ENCODE peak calls at places on chromosomes 12 and 14, in ten cellular contexts. One of them, this sample, is unnamed.

GRCh38 chr14:29339491-29339890 is 572.9 kb downstream of the FOXG1 start:
- DNase-seq in HFF-Myc: no peak
- DNase-seq in SW 1271: no peak
- DNase-seq in GM12864: no peak
- DNase-seq in CD8-positive, alpha-beta memory T cell: no peak
- DNase-seq in foreskin fibroblast: peak
- DNase-seq in activated CD8-positive, alpha-beta memory T cell treated with anti-CD3 and anti-CD28 coated beads for 24 hours: no peak
- DNase-seq in GM03348: no peak
- DNase-seq in GM19239: no peak
- DNase-seq in non-pigmented ciliary epithelial cell: peak
- DNase-seq in this sample: no peak

GRCh38 chr12:25884920-25885234 is 73.6 kb upstream of the RASSF8 start:
- DNase-seq in activated CD8-positive, alpha-beta memory T cell treated with anti-CD3 and anti-CD28 coated beads for 24 hours: no peak
- DNase-seq in foreskin fibroblast: no peak
- DNase-seq in GM12864: no peak
- DNase-seq in CD8-positive, alpha-beta memory T cell: no peak
- DNase-seq in GM03348: no peak
- DNase-seq in SW 1271: no peak
- DNase-seq in non-pigmented ciliary epithelial cell: no peak
- DNase-seq in GM19239: no peak
- DNase-seq in HFF-Myc: no peak
- DNase-seq in this sample: no peak

GRCh38 chr12:108888031-108888430 is 8.1 kb downstream of the DAO start:
- DNase-seq in activated CD8-positive, alpha-beta memory T cell treated with anti-CD3 and anti-CD28 coated beads for 24 hours: no peak
- DNase-seq in CD8-positive, alpha-beta memory T cell: no peak
- DNase-seq in foreskin fibroblast: no peak
- DNase-seq in SW 1271: no peak
- DNase-seq in GM12864: no peak
- DNase-seq in HFF-Myc: no peak
- DNase-seq in GM03348: no peak
- DNase-seq in GM19239: no peak
- DNase-seq in non-pigmented ciliary epithelial cell: no peak
- DNase-seq in this sample: no peak

GRCh38 chr14:86597279-86597678 is 1067.3 kb downstream of the FLRT2 start:
- DNase-seq in GM19239: no peak
- DNase-seq in CD8-positive, alpha-beta memory T cell: no peak
- DNase-seq in non-pigmented ciliary epithelial cell: no peak
- DNase-seq in activated CD8-positive, alpha-beta memory T cell treated with anti-CD3 and anti-CD28 coated beads for 24 hours: no peak
- DNase-seq in HFF-Myc: no peak
- DNase-seq in foreskin fibroblast: no peak
- DNase-seq in GM12864: no peak
- DNase-seq in SW 1271: no peak
- DNase-seq in GM03348: no peak
- DNase-seq in this sample: no peak

GRCh38 chr12:110316861-110317260 is 35.8 kb downstream of the ATP2A2 start:
- DNase-seq in foreskin fibroblast: peak
- DNase-seq in CD8-positive, alpha-beta memory T cell: no peak
- DNase-seq in activated CD8-positive, alpha-beta memory T cell treated with anti-CD3 and anti-CD28 coated beads for 24 hours: no peak
- DNase-seq in SW 1271: no peak
- DNase-seq in GM03348: peak
- DNase-seq in non-pigmented ciliary epithelial cell: peak
- DNase-seq in HFF-Myc: peak
- DNase-seq in GM12864: no peak
- DNase-seq in GM19239: no peak
- DNase-seq in this sample: no peak

GRCh38 chr12:5433081-5433839 is 1.4 kb downstream of the NTF3 start:
- DNase-seq in GM03348: peak
- DNase-seq in GM19239: no peak
- DNase-seq in HFF-Myc: no peak
- DNase-seq in CD8-positive, alpha-beta memory T cell: no peak
- DNase-seq in SW 1271: no peak
- DNase-seq in foreskin fibroblast: no peak
- DNase-seq in non-pigmented ciliary epithelial cell: no peak
- DNase-seq in GM12864: no peak
- DNase-seq in activated CD8-positive, alpha-beta memory T cell treated with anti-CD3 and anti-CD28 coated beads for 24 hours: no peak
- DNase-seq in this sample: no peak

GRCh38 chr12:124665516-124665915 is 98.1 kb upstream of the NCOR2 start:
- DNase-seq in SW 1271: no peak
- DNase-seq in non-pigmented ciliary epithelial cell: no peak
- DNase-seq in activated CD8-positive, alpha-beta memory T cell treated with anti-CD3 and anti-CD28 coated beads for 24 hours: no peak
- DNase-seq in GM03348: peak
- DNase-seq in foreskin fibroblast: no peak
- DNase-seq in CD8-positive, alpha-beta memory T cell: no peak
- DNase-seq in GM19239: no peak
- DNase-seq in HFF-Myc: no peak
- DNase-seq in GM12864: no peak
- DNase-seq in this sample: no peak

GRCh38 chr12:22499445-22499844 is 44.9 kb downstream of the C2CD5 start:
- DNase-seq in GM19239: no peak
- DNase-seq in foreskin fibroblast: no peak
- DNase-seq in GM03348: no peak
- DNase-seq in HFF-Myc: no peak
- DNase-seq in activated CD8-positive, alpha-beta memory T cell treated with anti-CD3 and anti-CD28 coated beads for 24 hours: no peak
- DNase-seq in non-pigmented ciliary epithelial cell: no peak
- DNase-seq in SW 1271: no peak
- DNase-seq in GM12864: no peak
- DNase-seq in CD8-positive, alpha-beta memory T cell: no peak
- DNase-seq in this sample: no peak

GRCh38 chr12:64318605-64319004 is 72.0 kb downstream of the C12orf56 start:
- DNase-seq in GM19239: no peak
- DNase-seq in GM03348: no peak
- DNase-seq in activated CD8-positive, alpha-beta memory T cell treated with anti-CD3 and anti-CD28 coated beads for 24 hours: no peak
- DNase-seq in non-pigmented ciliary epithelial cell: peak
- DNase-seq in SW 1271: no peak
- DNase-seq in CD8-positive, alpha-beta memory T cell: no peak
- DNase-seq in HFF-Myc: no peak
- DNase-seq in GM12864: no peak
- DNase-seq in foreskin fibroblast: peak
- DNase-seq in this sample: no peak

GRCh38 chr12:80412343-80412953 is 31.6 kb upstream of the PTPRQ start:
- DNase-seq in non-pigmented ciliary epithelial cell: peak
- DNase-seq in activated CD8-positive, alpha-beta memory T cell treated with anti-CD3 and anti-CD28 coated beads for 24 hours: no peak
- DNase-seq in GM19239: peak
- DNase-seq in GM03348: peak
- DNase-seq in GM12864: peak
- DNase-seq in foreskin fibroblast: peak
- DNase-seq in CD8-positive, alpha-beta memory T cell: no peak
- DNase-seq in SW 1271: no peak
- DNase-seq in HFF-Myc: peak
- DNase-seq in this sample: no peak

GRCh38 chr12:12813120-12814101 is at the start of gene DDX47:
- DNase-seq in non-pigmented ciliary epithelial cell: peak
- DNase-seq in activated CD8-positive, alpha-beta memory T cell treated with anti-CD3 and anti-CD28 coated beads for 24 hours: peak
- DNase-seq in HFF-Myc: peak
- DNase-seq in GM19239: peak
- DNase-seq in foreskin fibroblast: peak
- DNase-seq in SW 1271: peak
- DNase-seq in GM12864: peak
- DNase-seq in GM03348: peak
- DNase-seq in CD8-positive, alpha-beta memory T cell: peak
- DNase-seq in this sample: peak

GRCh38 chr14:96016761-96017160 is 22.4 kb upstream of the C14orf132 start:
- DNase-seq in HFF-Myc: no peak
- DNase-seq in activated CD8-positive, alpha-beta memory T cell treated with anti-CD3 and anti-CD28 coated beads for 24 hours: no peak
- DNase-seq in CD8-positive, alpha-beta memory T cell: no peak
- DNase-seq in SW 1271: no peak
- DNase-seq in GM03348: no peak
- DNase-seq in GM19239: no peak
- DNase-seq in non-pigmented ciliary epithelial cell: no peak
- DNase-seq in GM12864: no peak
- DNase-seq in foreskin fibroblast: no peak
- DNase-seq in this sample: no peak

GRCh38 chr12:130819248-130819576 is 19.8 kb downstream of the STX2 start:
- DNase-seq in non-pigmented ciliary epithelial cell: no peak
- DNase-seq in foreskin fibroblast: no peak
- DNase-seq in CD8-positive, alpha-beta memory T cell: no peak
- DNase-seq in GM12864: no peak
- DNase-seq in GM03348: no peak
- DNase-seq in GM19239: no peak
- DNase-seq in SW 1271: no peak
- DNase-seq in HFF-Myc: no peak
- DNase-seq in activated CD8-positive, alpha-beta memory T cell treated with anti-CD3 and anti-CD28 coated beads for 24 hours: no peak
- DNase-seq in this sample: no peak